ENCODE peak calls at places on chromosomes 7 and 10, in nine cellular contexts. V, X, C, S, W, K, N, B and M are unnamed samples.

GRCh38 chr10:75655791-75656451 is 224.5 kb downstream of the LRMDA start:
- DNase-seq in B (no peak), W (no peak), N (no peak), K (no peak), C (peak), X (peak), S (no peak), V (no peak), M (no peak)

GRCh38 chr10:90227259-90227658 is 525.9 kb downstream of the KIF20B start:
- DNase-seq in N (no peak), X (peak), C (peak), B (no peak), S (no peak), K (no peak), V (no peak), W (no peak), M (no peak)

GRCh38 chr7:15159239-15159638 is 256.7 kb upstream of the DGKB start:
- DNase-seq in B (no peak), S (no peak), N (no peak), K (no peak), V (no peak), C (no peak), X (no peak), W (no peak), M (no peak)

GRCh38 chr7:95899919-95900513 is 127.7 kb downstream of the DYNC1I1 start:
- DNase-seq in K (no peak), X (no peak), V (no peak), B (no peak), W (no peak), S (peak), N (no peak), C (no peak), M (no peak)

GRCh38 chr7:1884583-1885350 is 214.7 kb downstream of the ELFN1 start:
- DNase-seq in W (no peak), B (no peak), N (no peak), X (no peak), V (no peak), C (no peak), K (no peak), S (no peak), M (no peak)

GRCh38 chr10:74927701-74928100 is 101.3 kb downstream of the KAT6B start:
- DNase-seq in W (no peak), N (no peak), B (no peak), V (no peak), C (no peak), S (no peak), K (no peak), X (peak), M (no peak)

GRCh38 chr10:90062786-90063185 is 361.4 kb downstream of the KIF20B start:
- DNase-seq in W (no peak), S (no peak), X (peak), C (no peak), V (no peak), K (no peak), B (no peak), N (no peak), M (no peak)

GRCh38 chr10:18233775-18234174 is 93.6 kb downstream of the CACNB2 start:
- DNase-seq in V (no peak), X (peak), B (no peak), K (no peak), N (no peak), S (peak), C (no peak), W (no peak), M (no peak)

GRCh38 chr7:155808551-155809331 is 3.5 kb downstream of the SHH start:
- DNase-seq in V (no peak), X (no peak), C (no peak), N (no peak), B (no peak), S (peak), K (no peak), W (no peak), M (no peak)

GRCh38 chr7:64599341-64599740 is 36.5 kb upstream of the ZNF680 start:
- DNase-seq in N (no peak), V (no peak), C (no peak), K (no peak), B (no peak), W (no peak), S (no peak), X (no peak), M (no peak)